ENCODE peak calls at places on chromosomes 16 and 17, in four cellular contexts. One of them, this sample, is unnamed.

GRCh38 chr17:77409282-77410161 is 268.8 kb downstream of the SEC14L1 start:
- DNase-seq in A549: no peak
- DNase-seq in gastrocnemius medialis: no peak
- DNase-seq in uterus: peak; percentile 89
- DNase-seq in this sample: no peak

GRCh38 chr16:13923703-13924298 is 3.8 kb downstream of the ERCC4 start:
- DNase-seq in A549: peak; percentile 36
- DNase-seq in gastrocnemius medialis: no peak
- DNase-seq in uterus: no peak
- DNase-seq in this sample: no peak

GRCh38 chr17:50182783-50183438 is 17.1 kb downstream of the SGCA start:
- DNase-seq in A549: no peak
- DNase-seq in gastrocnemius medialis: no peak
- DNase-seq in uterus: no peak
- DNase-seq in this sample: no peak

GRCh38 chr17:70357196-70357595 is 187.9 kb downstream of the KCNJ2 start:
- DNase-seq in A549: no peak
- DNase-seq in gastrocnemius medialis: no peak
- DNase-seq in uterus: no peak
- DNase-seq in this sample: no peak

GRCh38 chr17:68205251-68205807 is 42.5 kb upstream of the AMZ2 start:
- DNase-seq in A549: peak; percentile 91
- DNase-seq in gastrocnemius medialis: peak; percentile 87
- DNase-seq in uterus: peak; percentile 89
- DNase-seq in this sample: peak; percentile 96

GRCh38 chr16:69712277-69712676 is 14.1 kb downstream of the NQO1 start:
- DNase-seq in A549: no peak
- DNase-seq in gastrocnemius medialis: no peak
- DNase-seq in uterus: no peak
- DNase-seq in this sample: no peak

GRCh38 chr16:86521236-86522197 is 11.2 kb downstream of the FOXF1 start:
- DNase-seq in A549: no peak
- DNase-seq in gastrocnemius medialis: no peak
- DNase-seq in uterus: no peak
- DNase-seq in this sample: no peak

GRCh38 chr17:41784207-41784744 is 2.2 kb downstream of the JUP start:
- DNase-seq in A549: peak; percentile 80
- DNase-seq in gastrocnemius medialis: peak; percentile 30
- DNase-seq in uterus: peak; percentile 76
- DNase-seq in this sample: peak; percentile 96

GRCh38 chr16:84751947-84752346 is 52.1 kb downstream of the USP10 start:
- DNase-seq in A549: no peak
- DNase-seq in gastrocnemius medialis: no peak
- DNase-seq in uterus: no peak
- DNase-seq in this sample: no peak

GRCh38 chr17:2796164-2797140 is at the start of gene RAP1GAP2:
- DNase-seq in A549: no peak
- DNase-seq in gastrocnemius medialis: peak; percentile 36
- DNase-seq in uterus: no peak
- DNase-seq in this sample: no peak

GRCh38 chr16:89114159-89114981 is 20.7 kb downstream of the ACSF3 start:
- DNase-seq in A549: no peak
- DNase-seq in gastrocnemius medialis: no peak
- DNase-seq in uterus: no peak
- DNase-seq in this sample: no peak

GRCh38 chr16:31074814-31075183 is 577 bp downstream of the ZNF646 start:
- DNase-seq in A549: no peak
- DNase-seq in gastrocnemius medialis: no peak
- DNase-seq in uterus: no peak
- DNase-seq in this sample: no peak

GRCh38 chr17:64938290-64938689 is 19.0 kb upstream of the LRRC37A3 start:
- DNase-seq in A549: no peak
- DNase-seq in gastrocnemius medialis: no peak
- DNase-seq in uterus: no peak
- DNase-seq in this sample: no peak

GRCh38 chr17:67053438-67054000 is 9.2 kb downstream of the CACNG1 start:
- DNase-seq in A549: no peak
- DNase-seq in gastrocnemius medialis: no peak
- DNase-seq in uterus: no peak
- DNase-seq in this sample: no peak

GRCh38 chr16:4059969-4060368 is 56.3 kb downstream of the ADCY9 start:
- DNase-seq in A549: no peak
- DNase-seq in gastrocnemius medialis: no peak
- DNase-seq in uterus: no peak
- DNase-seq in this sample: no peak

GRCh38 chr17:20919990-20920812 is 122.6 kb downstream of the USP22 start:
- DNase-seq in A549: no peak
- DNase-seq in gastrocnemius medialis: no peak
- DNase-seq in uterus: no peak
- DNase-seq in this sample: no peak

GRCh38 chr16:31094424-31095120 is at the start of gene VKORC1:
- DNase-seq in A549: peak; percentile 95
- DNase-seq in gastrocnemius medialis: peak; percentile 95
- DNase-seq in uterus: peak; percentile 95
- DNase-seq in this sample: peak; percentile 92

GRCh38 chr16:66934138-66934838 is at the start of gene CIAO2B:
- DNase-seq in A549: peak; percentile 91
- DNase-seq in gastrocnemius medialis: peak; percentile 77
- DNase-seq in uterus: peak; percentile 83
- DNase-seq in this sample: peak; percentile 74

GRCh38 chr16:73057369-73058210 is 9.7 kb upstream of the ZFHX3 start:
- DNase-seq in A549: no peak
- DNase-seq in gastrocnemius medialis: no peak
- DNase-seq in uterus: no peak
- DNase-seq in this sample: no peak

GRCh38 chr16:57045694-57046381 is 46.5 kb upstream of the CPNE2 start:
- DNase-seq in A549: peak; percentile 56
- DNase-seq in gastrocnemius medialis: peak; percentile 32
- DNase-seq in uterus: peak; percentile 63
- DNase-seq in this sample: no peak

GRCh38 chr17:40510328-40510648 is 8.9 kb upstream of the TNS4 start:
- DNase-seq in A549: peak; percentile 90
- DNase-seq in gastrocnemius medialis: peak; percentile 90
- DNase-seq in uterus: peak; percentile 77
- DNase-seq in this sample: peak; percentile 79

GRCh38 chr16:69890114-69890890 is 60.8 kb upstream of the CLEC18A start:
- DNase-seq in A549: no peak
- DNase-seq in gastrocnemius medialis: peak; percentile 19
- DNase-seq in uterus: peak; percentile 69
- DNase-seq in this sample: no peak

GRCh38 chr16:72530434-72530833 is 358.5 kb upstream of the PMFBP1 start:
- DNase-seq in A549: no peak
- DNase-seq in gastrocnemius medialis: no peak
- DNase-seq in uterus: no peak
- DNase-seq in this sample: peak; percentile 39

GRCh38 chr17:41026668-41027471 is at the start of gene KRTAP1-5:
- DNase-seq in A549: no peak
- DNase-seq in gastrocnemius medialis: no peak
- DNase-seq in uterus: no peak
- DNase-seq in this sample: no peak

GRCh38 chr17:59527325-59527917 is 38.0 kb upstream of the DHX40 start:
- DNase-seq in A549: no peak
- DNase-seq in gastrocnemius medialis: no peak
- DNase-seq in uterus: no peak
- DNase-seq in this sample: no peak
- TF ChIP-seq POLR2A in A549: peak; percentile 38
- TF ChIP-seq POLR2A in gastrocnemius medialis: no peak
- TF ChIP-seq POLR2A in uterus: no peak
- TF ChIP-seq POLR2A in this sample: no peak

GRCh38 chr16:55488306-55488705 is 9.3 kb downstream of the MMP2 start:
- DNase-seq in A549: no peak
- DNase-seq in gastrocnemius medialis: no peak
- DNase-seq in uterus: peak; percentile 35
- DNase-seq in this sample: no peak
- TF ChIP-seq POLR2A in A549: no peak
- TF ChIP-seq POLR2A in gastrocnemius medialis: no peak
- TF ChIP-seq POLR2A in uterus: no peak
- TF ChIP-seq POLR2A in this sample: no peak

DNA sequence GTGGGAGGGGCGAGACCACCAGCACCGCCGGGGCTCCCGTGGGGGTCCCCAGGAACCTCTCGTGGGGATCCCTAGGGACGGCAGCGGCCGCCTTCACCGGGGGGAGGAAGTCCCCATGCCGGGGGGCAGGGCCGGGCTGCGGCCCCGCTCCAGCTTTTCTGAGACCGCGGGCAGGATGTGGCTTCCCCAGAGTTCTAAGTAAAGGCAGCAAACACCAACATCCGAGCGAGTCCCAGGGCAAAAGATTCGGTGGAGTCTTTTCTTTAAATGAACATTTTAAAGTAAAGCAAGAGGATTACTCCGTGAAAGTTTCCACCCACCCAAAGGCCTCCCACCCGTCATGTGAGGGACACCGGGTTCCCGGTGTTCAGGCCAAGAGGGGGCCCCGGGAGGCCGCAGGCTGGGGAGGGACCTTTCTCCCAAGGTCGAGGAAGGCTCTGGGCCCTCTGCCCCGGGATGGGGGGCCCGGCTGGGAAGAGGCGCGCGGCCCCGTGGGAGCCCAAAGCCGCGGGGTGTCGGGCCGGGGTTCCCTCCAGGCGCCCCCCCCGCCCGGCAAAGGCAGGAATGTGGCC is 137.2 kb upstream of the RPH3AL start:
- DNase-seq in A549: peak; percentile 58
- DNase-seq in gastrocnemius medialis: no peak
- DNase-seq in uterus: no peak
- DNase-seq in this sample: peak; percentile 42
- TF ChIP-seq POLR2A in A549: no peak
- TF ChIP-seq POLR2A in gastrocnemius medialis: no peak
- TF ChIP-seq POLR2A in uterus: no peak
- TF ChIP-seq POLR2A in this sample: no peak

DNA sequence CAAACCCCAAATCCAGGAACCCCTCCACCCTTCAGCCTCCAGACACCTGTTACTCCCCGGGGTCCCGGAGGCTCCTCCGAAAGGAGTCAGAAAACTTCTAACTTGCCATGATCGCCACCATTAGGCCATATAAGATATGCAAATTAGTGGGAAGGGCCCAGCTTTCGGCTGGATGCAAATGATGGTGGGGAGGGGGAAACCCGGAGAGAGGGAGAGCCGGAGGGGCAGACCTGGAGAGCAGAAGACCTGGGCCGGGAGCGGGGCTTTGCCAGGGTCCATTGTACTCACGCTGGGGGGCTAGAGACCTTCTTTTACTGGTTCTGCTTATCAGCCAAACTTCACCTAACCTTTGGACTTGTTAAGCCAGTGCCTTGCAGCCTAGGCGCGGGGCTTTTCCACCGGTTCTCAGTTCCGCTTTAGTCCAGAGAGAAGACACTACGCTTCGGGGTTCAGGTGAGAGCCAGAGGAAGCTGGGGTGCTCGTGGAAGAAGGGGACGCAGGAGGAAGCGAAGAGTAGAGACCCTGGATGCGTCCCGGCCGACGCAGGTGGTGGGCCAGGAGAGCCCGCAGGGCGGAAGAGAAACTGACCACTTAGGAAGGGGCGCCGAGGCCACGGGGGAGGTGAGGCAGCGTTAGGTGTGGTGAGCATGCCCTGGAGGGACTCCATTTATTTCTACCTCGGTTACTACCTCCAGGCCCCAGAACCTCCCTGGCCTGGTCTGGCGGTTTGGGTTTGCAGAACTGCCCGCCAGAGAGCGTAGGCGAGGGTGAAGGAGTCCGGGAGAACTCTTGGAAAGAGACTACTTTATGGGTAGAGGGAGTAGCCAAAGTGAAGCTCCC is at the start of gene HNF1B:
- DNase-seq in A549: peak; percentile 76
- DNase-seq in gastrocnemius medialis: no peak
- DNase-seq in uterus: no peak
- DNase-seq in this sample: no peak
- TF ChIP-seq POLR2A in A549: peak; percentile 60
- TF ChIP-seq POLR2A in gastrocnemius medialis: no peak
- TF ChIP-seq POLR2A in uterus: no peak
- TF ChIP-seq POLR2A in this sample: no peak

GRCh38 chr17:28747046-28747691 is 3.4 kb downstream of the TRAF4 start:
- DNase-seq in A549: no peak
- DNase-seq in gastrocnemius medialis: no peak
- DNase-seq in uterus: no peak
- DNase-seq in this sample: no peak
- TF ChIP-seq POLR2A in A549: no peak
- TF ChIP-seq POLR2A in gastrocnemius medialis: no peak
- TF ChIP-seq POLR2A in uterus: no peak
- TF ChIP-seq POLR2A in this sample: no peak

This sample was measured in H54.